ENCODE peak calls at places on chromosomes 11 and 22, in four cellular contexts. U is CD8-positive, alpha-beta T cell; I is transverse colon; M is coronary artery. W is an unnamed sample.

GRCh38 chr11:6251120-6251733 is 8.4 kb upstream of the CCKBR start:
- DNase-seq in U (peak), I (peak), M (peak), W (peak)

GRCh38 chr11:66068923-66069714 is 953 bp upstream of the PACS1 start:
- DNase-seq in M (no peak), U (peak), I (peak), W (no peak)

GRCh38 chr11:36586543-36586942 is 7.8 kb upstream of the IFTAP start:
- DNase-seq in I (no peak), U (no peak), M (no peak), W (no peak)

GRCh38 chr22:39418696-39419095 is 19.1 kb downstream of the TAB1 start:
- DNase-seq in U (no peak), M (no peak), I (no peak), W (no peak)

GRCh38 chr11:78109011-78109685 is 29.5 kb upstream of the NDUFC2 start:
- DNase-seq in U (no peak), M (no peak), I (no peak), W (no peak)

GRCh38 chr11:130725417-130726233 is 190.7 kb downstream of the SNX19 start:
- DNase-seq in M (no peak), U (no peak), I (no peak), W (no peak)

GRCh38 chr11:3958301-3958700 is 102.8 kb downstream of the STIM1 start:
- DNase-seq in U (no peak), M (no peak), I (no peak), W (no peak)

GRCh38 chr22:23822101-23822671 is 16.6 kb downstream of the DERL3 start:
- DNase-seq in M (no peak), I (no peak), U (no peak), W (no peak)

GRCh38 chr11:15889353-15889752 is 467.0 kb downstream of the SOX6 start:
- DNase-seq in M (no peak), I (no peak), U (no peak), W (no peak)

GRCh38 chr11:11770274-11770673 is 71.5 kb upstream of the USP47 start:
- DNase-seq in M (no peak), U (no peak), I (no peak), W (no peak)

GRCh38 chr22:35085621-35086020 is 19.7 kb downstream of the ISX start:
- DNase-seq in M (no peak), U (no peak), I (no peak), W (no peak)

GRCh38 chr11:12088047-12088481 is 22.3 kb upstream of the MICAL2 start:
- DNase-seq in U (no peak), M (peak), I (peak), W (no peak)

GRCh38 chr11:61418136-61418535 is 11.6 kb downstream of the CPSF7 start:
- DNase-seq in M (no peak), U (no peak), I (no peak), W (no peak)

GRCh38 chr11:13101836-13102574 is 92.9 kb downstream of the RASSF10 start:
- DNase-seq in U (no peak), M (no peak), I (no peak), W (no peak)

GRCh38 chr11:30513087-30513486 is 73.1 kb downstream of the MPPED2 start:
- DNase-seq in U (no peak), I (no peak), M (no peak), W (no peak)

GRCh38 chr22:23522642-23523251 is 57.3 kb downstream of the IGLL1 start:
- DNase-seq in U (no peak), M (no peak), I (no peak), W (no peak)

GRCh38 chr11:104148074-104148473 is 15.9 kb downstream of the PDGFD start:
- DNase-seq in I (no peak), M (no peak), U (no peak), W (no peak)

GRCh38 chr22:32323513-32324164 is 34.0 kb upstream of the RFPL3 start:
- DNase-seq in U (no peak), M (peak), I (no peak), W (no peak)

GRCh38 chr22:50672471-50673230 is at the start of gene SHANK3:
- DNase-seq in U (no peak), M (peak), I (no peak), W (no peak)

GRCh38 chr11:28798286-28798685 is 690.1 kb downstream of the METTL15 start:
- DNase-seq in M (no peak), I (no peak), U (no peak), W (no peak)

GRCh38 chr11:100929377-100929776 is 200.2 kb downstream of the PGR start:
- DNase-seq in I (no peak), M (no peak), U (no peak), W (no peak)

GRCh38 chr11:75815345-75815983 is 454 bp downstream of the UVRAG start:
- DNase-seq in M (peak), I (peak), U (no peak), W (peak)

GRCh38 chr11:6655790-6656580 is at the start of gene DCHS1:
- DNase-seq in I (peak), M (no peak), U (no peak), W (no peak)

GRCh38 chr11:100546714-100547113 is 140.4 kb upstream of the ARHGAP42 start:
- DNase-seq in U (no peak), I (peak), M (no peak), W (no peak)

GRCh38 chr11:126331286-126331685 is 24.2 kb upstream of the ST3GAL4 start:
- DNase-seq in M (no peak), I (no peak), U (no peak), W (no peak)

GRCh38 chr11:117410861-117411725 is 83.4 kb downstream of the CEP164 start:
- DNase-seq in M (no peak), U (no peak), I (no peak), W (no peak)

GRCh38 chr11:75768909-75769771 is 562 bp downstream of the DGAT2 start:
- DNase-seq in I (no peak), U (no peak), M (no peak), W (no peak)

GRCh38 chr22:48089601-48090331 is 1327.3 kb downstream of the TBC1D22A start:
- DNase-seq in U (no peak), I (no peak), M (peak), W (no peak)

GRCh38 chr11:47163198-47163597 is 13.5 kb downstream of the ARFGAP2 start:
- DNase-seq in I (no peak), U (no peak), M (no peak), W (no peak)

GRCh38 chr22:48957987-48958321 is 869.7 kb downstream of the BRD1 start:
- DNase-seq in I (no peak), U (peak), M (peak), W (no peak)

GRCh38 chr11:71342951-71343827 is 90.8 kb upstream of the SHANK2 start:
- DNase-seq in M (no peak), I (peak), U (no peak), W (no peak)

GRCh38 chr22:43931771-43932170 is 8.2 kb downstream of the PNPLA3 start:
- DNase-seq in M (no peak), U (no peak), I (no peak), W (no peak)

GRCh38 chr11:118621071-118621815 is 13.8 kb downstream of the PHLDB1 start:
- DNase-seq in U (no peak), I (peak), M (peak), W (peak)

GRCh38 chr11:6269994-6270393 is 10.4 kb downstream of the CCKBR start:
- DNase-seq in U (no peak), I (no peak), M (no peak), W (no peak)

GRCh38 chr11:1461806-1462455 is 24.6 kb downstream of the MOB2 start:
- DNase-seq in M (no peak), I (no peak), U (no peak), W (no peak)
- H3K27ac ChIP-seq in M (peak), I (peak), U (no peak), W (no peak)

DNA sequence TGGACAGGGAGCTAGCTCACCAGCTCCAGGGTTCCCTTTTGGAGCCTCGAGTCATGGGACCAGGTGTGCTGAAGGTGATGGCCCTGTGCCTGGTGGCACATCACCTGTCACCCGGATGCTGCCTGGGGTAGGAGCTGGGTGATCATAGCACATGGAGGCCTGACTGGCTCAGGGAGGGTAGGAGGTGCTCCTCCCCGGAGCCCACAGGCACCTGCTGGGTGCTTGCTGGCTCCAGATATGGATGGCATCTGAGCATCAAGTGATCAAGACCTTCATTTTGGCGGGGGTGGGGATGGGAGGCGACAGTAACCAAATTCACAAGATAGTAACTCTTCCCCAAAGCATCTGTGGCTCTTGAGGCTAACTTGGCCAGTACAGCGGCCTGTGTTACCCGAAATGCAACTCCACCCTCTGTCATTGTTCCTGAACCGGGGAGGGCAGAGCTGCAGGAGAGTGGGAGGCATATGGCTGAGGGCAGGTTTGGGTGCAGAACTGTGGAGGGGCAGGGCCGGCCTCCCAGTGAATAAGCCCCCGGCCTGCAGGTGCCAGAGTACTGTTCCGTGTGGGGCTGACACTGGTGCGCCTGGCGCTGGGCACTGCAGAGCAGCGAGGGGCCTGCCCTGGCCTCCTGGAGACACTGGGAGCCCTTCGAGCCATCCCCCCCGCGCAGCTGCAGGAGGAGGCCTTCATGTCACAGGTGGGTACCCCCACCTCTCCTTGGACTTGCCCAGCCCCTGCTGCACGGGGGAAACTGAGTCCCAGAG is 4.7 kb downstream of the TBC1D10C start:
- DNase-seq in M (no peak), U (peak), I (no peak), W (no peak)
- H3K27ac ChIP-seq in M (no peak), U (peak), I (peak), W (peak)

DNA sequence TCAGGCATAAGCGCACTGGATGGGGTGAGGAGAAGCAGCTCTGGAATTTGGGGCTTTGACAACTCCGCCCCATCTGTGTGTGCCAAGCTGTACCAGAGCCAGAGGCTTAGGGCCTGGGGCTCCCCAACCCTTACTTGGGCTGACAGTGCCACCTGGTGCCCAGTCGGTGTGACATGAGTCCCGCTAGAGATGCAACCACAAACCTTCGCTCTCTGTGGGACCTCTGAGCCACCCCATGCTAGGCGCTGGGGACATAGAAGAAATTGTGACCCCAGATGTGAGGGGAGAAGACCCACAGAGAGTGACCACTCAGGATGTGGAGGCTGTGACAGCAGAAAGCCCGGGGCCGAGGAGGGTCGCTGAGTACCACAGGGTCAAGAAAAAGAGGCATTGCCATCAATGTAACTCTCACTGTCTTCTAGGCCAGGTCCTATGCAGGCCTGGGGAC is 36.0 kb upstream of the FCHSD2 start:
- DNase-seq in U (peak), I (peak), M (no peak), W (peak)
- H3K27ac ChIP-seq in U (no peak), I (peak), M (peak), W (no peak)

GRCh38 chr11:64072871-64073270 is 37.1 kb downstream of the FLRT1 start:
- DNase-seq in U (no peak), M (no peak), I (no peak), W (no peak)

GRCh38 chr11:64072403-64072802 is 36.7 kb downstream of the FLRT1 start:
- DNase-seq in U (no peak), M (no peak), I (no peak), W (no peak)

GRCh38 chr11:64071849-64072248 is 36.1 kb downstream of the FLRT1 start:
- DNase-seq in M (no peak), I (no peak), U (no peak), W (no peak)

GRCh38 chr11:64073542-64073941 is 37.8 kb downstream of the FLRT1 start:
- DNase-seq in I (no peak), U (no peak), M (no peak), W (no peak)

GRCh38 chr11:64074239-64074638 is 38.5 kb downstream of the FLRT1 start:
- DNase-seq in U (no peak), M (no peak), I (no peak), W (no peak)
- H3K27ac ChIP-seq in U (no peak), M (no peak), I (no peak), W (no peak)